ENCODE peak calls at places on chromosomes 1 and 21, in nine cellular contexts. One of them, this sample, is unnamed.

GRCh38 chr1:18316764-18317163 is 164.0 kb upstream of the KLHDC7A start:
- DNase-seq in IMR-90: no peak
- DNase-seq in upper lobe of left lung: no peak
- DNase-seq in breast epithelium: no peak
- DNase-seq in sigmoid colon: no peak
- DNase-seq in Peyer's patch: no peak
- DNase-seq in GM12891: no peak
- DNase-seq in GM12878: no peak
- DNase-seq in H54: no peak
- DNase-seq in this sample: no peak

GRCh38 chr1:168136709-168137514 is at the start of gene GPR161:
- DNase-seq in IMR-90: peak
- DNase-seq in upper lobe of left lung: no peak
- DNase-seq in breast epithelium: no peak
- DNase-seq in sigmoid colon: peak
- DNase-seq in Peyer's patch: peak
- DNase-seq in GM12891: peak
- DNase-seq in GM12878: no peak
- DNase-seq in H54: peak
- DNase-seq in this sample: peak

GRCh38 chr1:234605983-234606730 is 3.8 kb downstream of the IRF2BP2 start:
- DNase-seq in IMR-90: peak
- DNase-seq in upper lobe of left lung: peak
- DNase-seq in breast epithelium: no peak
- DNase-seq in sigmoid colon: no peak
- DNase-seq in Peyer's patch: peak
- DNase-seq in GM12891: no peak
- DNase-seq in GM12878: no peak
- DNase-seq in H54: no peak
- DNase-seq in this sample: peak

GRCh38 chr21:29078884-29079765 is 5.7 kb upstream of the CCT8 start:
- DNase-seq in IMR-90: no peak
- DNase-seq in upper lobe of left lung: peak
- DNase-seq in breast epithelium: no peak
- DNase-seq in sigmoid colon: no peak
- DNase-seq in Peyer's patch: no peak
- DNase-seq in GM12891: peak
- DNase-seq in GM12878: peak
- DNase-seq in H54: no peak
- DNase-seq in this sample: no peak

GRCh38 chr1:226682841-226683800 is 56.0 kb downstream of the ITPKB start:
- DNase-seq in IMR-90: no peak
- DNase-seq in upper lobe of left lung: no peak
- DNase-seq in breast epithelium: peak
- DNase-seq in sigmoid colon: peak
- DNase-seq in Peyer's patch: peak
- DNase-seq in GM12891: no peak
- DNase-seq in GM12878: no peak
- DNase-seq in H54: no peak
- DNase-seq in this sample: no peak

GRCh38 chr1:92481598-92482403 is 4.9 kb downstream of the GFI1 start:
- DNase-seq in IMR-90: no peak
- DNase-seq in upper lobe of left lung: no peak
- DNase-seq in breast epithelium: no peak
- DNase-seq in sigmoid colon: no peak
- DNase-seq in Peyer's patch: no peak
- DNase-seq in GM12891: no peak
- DNase-seq in GM12878: no peak
- DNase-seq in H54: no peak
- DNase-seq in this sample: no peak

GRCh38 chr1:54229281-54229891 is 29.4 kb downstream of the MRPL37 start:
- DNase-seq in IMR-90: peak
- DNase-seq in upper lobe of left lung: no peak
- DNase-seq in breast epithelium: no peak
- DNase-seq in sigmoid colon: no peak
- DNase-seq in Peyer's patch: no peak
- DNase-seq in GM12891: no peak
- DNase-seq in GM12878: no peak
- DNase-seq in H54: peak
- DNase-seq in this sample: peak

GRCh38 chr1:183040600-183040999 is 17.4 kb downstream of the LAMC1 start:
- DNase-seq in IMR-90: no peak
- DNase-seq in upper lobe of left lung: no peak
- DNase-seq in breast epithelium: no peak
- DNase-seq in sigmoid colon: no peak
- DNase-seq in Peyer's patch: no peak
- DNase-seq in GM12891: no peak
- DNase-seq in GM12878: no peak
- DNase-seq in H54: no peak
- DNase-seq in this sample: no peak

GRCh38 chr1:115757286-115757810 is 11.2 kb downstream of the CASQ2 start:
- DNase-seq in IMR-90: no peak
- DNase-seq in upper lobe of left lung: no peak
- DNase-seq in breast epithelium: no peak
- DNase-seq in sigmoid colon: no peak
- DNase-seq in Peyer's patch: no peak
- DNase-seq in GM12891: no peak
- DNase-seq in GM12878: no peak
- DNase-seq in H54: no peak
- DNase-seq in this sample: no peak

GRCh38 chr1:53606197-53607095 is 132.5 kb downstream of the GLIS1 start:
- DNase-seq in IMR-90: no peak
- DNase-seq in upper lobe of left lung: peak
- DNase-seq in breast epithelium: peak
- DNase-seq in sigmoid colon: peak
- DNase-seq in Peyer's patch: peak
- DNase-seq in GM12891: no peak
- DNase-seq in GM12878: no peak
- DNase-seq in H54: no peak
- DNase-seq in this sample: no peak

GRCh38 chr1:981955-982558 is at the start of gene PERM1:
- DNase-seq in IMR-90: no peak
- DNase-seq in upper lobe of left lung: no peak
- DNase-seq in breast epithelium: no peak
- DNase-seq in sigmoid colon: no peak
- DNase-seq in Peyer's patch: no peak
- DNase-seq in GM12891: no peak
- DNase-seq in GM12878: no peak
- DNase-seq in H54: no peak
- DNase-seq in this sample: no peak

GRCh38 chr1:156090822-156091188 is 8.5 kb upstream of the MEX3A start:
- DNase-seq in IMR-90: peak
- DNase-seq in upper lobe of left lung: peak
- DNase-seq in breast epithelium: peak
- DNase-seq in sigmoid colon: peak
- DNase-seq in Peyer's patch: peak
- DNase-seq in GM12891: peak
- DNase-seq in GM12878: no peak
- DNase-seq in H54: peak
- DNase-seq in this sample: peak

GRCh38 chr1:154791292-154792278 is 78.5 kb downstream of the KCNN3 start:
- DNase-seq in IMR-90: peak
- DNase-seq in upper lobe of left lung: peak
- DNase-seq in breast epithelium: no peak
- DNase-seq in sigmoid colon: no peak
- DNase-seq in Peyer's patch: peak
- DNase-seq in GM12891: peak
- DNase-seq in GM12878: peak
- DNase-seq in H54: peak
- DNase-seq in this sample: no peak

GRCh38 chr1:226949401-226949800 is 9.3 kb downstream of the COQ8A start:
- DNase-seq in IMR-90: no peak
- DNase-seq in upper lobe of left lung: no peak
- DNase-seq in breast epithelium: no peak
- DNase-seq in sigmoid colon: no peak
- DNase-seq in Peyer's patch: peak
- DNase-seq in GM12891: no peak
- DNase-seq in GM12878: no peak
- DNase-seq in H54: no peak
- DNase-seq in this sample: no peak

GRCh38 chr1:91828583-91829281 is 57.2 kb downstream of the TGFBR3 start:
- DNase-seq in IMR-90: no peak
- DNase-seq in upper lobe of left lung: no peak
- DNase-seq in breast epithelium: no peak
- DNase-seq in sigmoid colon: no peak
- DNase-seq in Peyer's patch: no peak
- DNase-seq in GM12891: no peak
- DNase-seq in GM12878: no peak
- DNase-seq in H54: no peak
- DNase-seq in this sample: no peak

GRCh38 chr1:176692431-176692830 is 229.5 kb downstream of the PAPPA2 start:
- DNase-seq in IMR-90: no peak
- DNase-seq in upper lobe of left lung: no peak
- DNase-seq in breast epithelium: no peak
- DNase-seq in sigmoid colon: peak
- DNase-seq in Peyer's patch: no peak
- DNase-seq in GM12891: no peak
- DNase-seq in GM12878: no peak
- DNase-seq in H54: no peak
- DNase-seq in this sample: no peak

GRCh38 chr1:205458777-205459566 is 3.1 kb upstream of the BLACAT1 start:
- DNase-seq in IMR-90: peak
- DNase-seq in upper lobe of left lung: no peak
- DNase-seq in breast epithelium: no peak
- DNase-seq in sigmoid colon: no peak
- DNase-seq in Peyer's patch: no peak
- DNase-seq in GM12891: no peak
- DNase-seq in GM12878: no peak
- DNase-seq in H54: peak
- DNase-seq in this sample: peak

GRCh38 chr1:31065310-31066217 is at the start of gene PUM1:
- DNase-seq in IMR-90: peak
- DNase-seq in upper lobe of left lung: peak
- DNase-seq in breast epithelium: peak
- DNase-seq in sigmoid colon: peak
- DNase-seq in Peyer's patch: peak
- DNase-seq in GM12891: peak
- DNase-seq in GM12878: peak
- DNase-seq in H54: peak
- DNase-seq in this sample: peak
- TF ChIP-seq POLR2A in IMR-90: peak
- TF ChIP-seq POLR2A in upper lobe of left lung: peak
- TF ChIP-seq POLR2A in breast epithelium: peak
- TF ChIP-seq POLR2A in sigmoid colon: peak
- TF ChIP-seq POLR2A in Peyer's patch: peak
- TF ChIP-seq POLR2A in GM12891: peak
- TF ChIP-seq POLR2A in GM12878: peak
- TF ChIP-seq POLR2A in H54: peak
- TF ChIP-seq POLR2A in this sample: peak

DNA sequence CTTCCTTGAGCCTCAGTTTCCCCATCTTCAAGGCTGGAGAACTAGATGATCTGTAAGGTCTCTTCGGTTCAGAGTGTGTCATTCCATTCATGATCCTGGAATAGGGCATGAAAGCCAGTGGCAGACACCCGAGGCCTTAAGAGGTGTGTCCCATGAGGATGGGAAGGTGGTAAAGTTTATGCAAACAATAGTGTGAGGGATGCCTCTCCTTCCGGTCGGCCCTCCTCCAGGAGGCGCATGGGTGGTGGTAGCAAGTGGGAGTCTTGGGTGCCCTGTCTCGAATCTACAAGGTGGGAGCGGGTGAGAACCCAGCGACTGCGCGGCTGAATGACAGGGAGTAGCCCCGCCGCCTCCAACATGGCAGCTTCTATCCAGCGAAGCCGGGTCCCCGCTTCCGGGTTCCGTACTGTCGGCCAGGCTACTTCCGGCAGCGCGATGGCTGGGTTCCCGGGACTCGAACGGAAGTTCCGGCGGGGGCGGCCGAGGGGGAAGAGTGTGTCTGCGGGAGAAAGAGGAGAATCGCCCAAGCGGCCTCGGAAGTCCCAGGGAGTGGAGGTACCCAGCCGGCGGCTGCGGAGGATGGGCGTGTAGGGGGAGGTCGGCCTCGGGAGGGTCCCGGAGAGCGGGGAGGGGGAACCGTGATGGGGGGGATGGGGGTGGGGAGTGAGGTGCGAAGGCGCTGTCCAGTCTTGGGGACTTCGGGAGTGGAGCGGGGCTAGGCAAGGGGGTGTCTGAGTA is at the start of gene LYPLA2:
- DNase-seq in IMR-90: peak
- DNase-seq in upper lobe of left lung: peak
- DNase-seq in breast epithelium: peak
- DNase-seq in sigmoid colon: peak
- DNase-seq in Peyer's patch: peak
- DNase-seq in GM12891: peak
- DNase-seq in GM12878: no peak
- DNase-seq in H54: peak
- DNase-seq in this sample: peak
- TF ChIP-seq POLR2A in IMR-90: peak
- TF ChIP-seq POLR2A in upper lobe of left lung: peak
- TF ChIP-seq POLR2A in breast epithelium: no peak
- TF ChIP-seq POLR2A in sigmoid colon: no peak
- TF ChIP-seq POLR2A in Peyer's patch: no peak
- TF ChIP-seq POLR2A in GM12891: peak
- TF ChIP-seq POLR2A in GM12878: peak
- TF ChIP-seq POLR2A in H54: peak
- TF ChIP-seq POLR2A in this sample: peak

DNA sequence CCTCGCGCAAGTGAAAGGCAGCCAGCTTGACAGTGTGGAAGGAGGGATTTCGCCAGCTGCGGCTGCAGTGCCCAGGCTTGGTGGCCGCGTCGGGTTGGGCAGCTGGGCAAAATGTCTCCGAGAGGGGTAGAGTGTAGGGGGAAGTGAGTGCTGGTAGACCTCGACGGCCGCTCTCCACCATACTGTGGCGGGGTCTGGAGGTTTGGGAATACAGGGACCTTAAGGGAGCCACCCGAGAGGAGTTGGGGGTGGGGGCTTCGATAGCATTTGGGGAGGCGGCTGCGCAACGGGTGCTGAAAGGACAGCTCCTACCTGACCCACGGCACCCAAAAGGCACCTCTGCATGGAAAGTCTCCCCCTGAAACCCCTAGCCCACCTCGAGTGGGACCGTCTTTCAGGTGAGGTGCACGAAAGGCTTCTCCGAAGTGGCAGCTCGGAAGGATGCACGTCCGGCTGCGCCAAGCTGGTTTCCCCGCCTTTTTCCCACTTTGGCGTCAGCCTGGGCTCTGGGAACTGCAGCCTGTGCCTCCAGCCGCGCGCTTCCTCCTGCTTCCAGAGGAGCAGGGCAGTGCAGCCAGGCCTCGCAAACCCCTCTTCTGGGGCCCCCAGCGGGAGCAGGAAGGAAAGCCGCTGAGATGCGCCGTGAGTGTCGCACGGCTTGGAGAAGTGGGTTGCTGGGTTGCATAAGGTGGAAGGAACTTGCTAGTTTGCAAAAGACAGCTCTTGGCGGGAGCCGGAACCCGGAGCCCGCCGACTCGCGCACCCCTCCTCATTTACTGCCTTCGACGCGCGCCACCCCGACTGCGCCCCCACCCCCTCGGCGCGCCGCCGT is 526 bp upstream of the HMGN2 start:
- DNase-seq in IMR-90: peak
- DNase-seq in upper lobe of left lung: peak
- DNase-seq in breast epithelium: peak
- DNase-seq in sigmoid colon: peak
- DNase-seq in Peyer's patch: peak
- DNase-seq in GM12891: peak
- DNase-seq in GM12878: no peak
- DNase-seq in H54: peak
- DNase-seq in this sample: peak
- TF ChIP-seq POLR2A in IMR-90: no peak
- TF ChIP-seq POLR2A in upper lobe of left lung: no peak
- TF ChIP-seq POLR2A in breast epithelium: no peak
- TF ChIP-seq POLR2A in sigmoid colon: no peak
- TF ChIP-seq POLR2A in Peyer's patch: no peak
- TF ChIP-seq POLR2A in GM12891: no peak
- TF ChIP-seq POLR2A in GM12878: peak
- TF ChIP-seq POLR2A in H54: no peak
- TF ChIP-seq POLR2A in this sample: peak

GRCh38 chr1:75727571-75727970 is 3.1 kb downstream of the ACADM start:
- DNase-seq in IMR-90: no peak
- DNase-seq in upper lobe of left lung: no peak
- DNase-seq in breast epithelium: no peak
- DNase-seq in sigmoid colon: no peak
- DNase-seq in Peyer's patch: no peak
- DNase-seq in GM12891: no peak
- DNase-seq in GM12878: no peak
- DNase-seq in H54: no peak
- DNase-seq in this sample: no peak
- TF ChIP-seq POLR2A in IMR-90: no peak
- TF ChIP-seq POLR2A in upper lobe of left lung: no peak
- TF ChIP-seq POLR2A in breast epithelium: no peak
- TF ChIP-seq POLR2A in sigmoid colon: no peak
- TF ChIP-seq POLR2A in Peyer's patch: no peak
- TF ChIP-seq POLR2A in GM12891: no peak
- TF ChIP-seq POLR2A in GM12878: no peak
- TF ChIP-seq POLR2A in H54: no peak
- TF ChIP-seq POLR2A in this sample: no peak